ENCODE peak calls at places on chromosomes 3 and 15, in four cellular contexts. J is HepG2, P is H1, Q is K562. K is an unnamed sample.

GRCh38 chr3:46470831-46471230 is 6.1 kb upstream of the LTF start:
- DNase-seq in Q (no peak), J (no peak), P (peak), K (no peak)

GRCh38 chr15:94324835-94325767 is 93.7 kb downstream of the MCTP2 start:
- DNase-seq in P (no peak), Q (no peak), J (no peak), K (no peak)

GRCh38 chr3:49812916-49813496 is 747 bp downstream of the UBA7 start:
- DNase-seq in P (no peak), Q (no peak), J (no peak), K (no peak)

GRCh38 chr3:125605771-125606170 is 10.5 kb upstream of the OSBPL11 start:
- DNase-seq in P (no peak), J (no peak), Q (no peak), K (no peak)

GRCh38 chr3:152961323-152961722 is 126.4 kb downstream of the P2RY1 start:
- DNase-seq in Q (peak), J (peak), P (no peak), K (peak)

GRCh38 chr3:56969851-56970250 is 90.6 kb upstream of the SPATA12 start:
- DNase-seq in J (no peak), Q (no peak), P (no peak), K (no peak)

GRCh38 chr15:56719774-56720555 is 13.3 kb downstream of the ZNF280D start:
- DNase-seq in P (no peak), J (no peak), Q (no peak), K (no peak)

GRCh38 chr3:183493296-183494045 is 62.0 kb downstream of the KLHL6 start:
- DNase-seq in Q (no peak), J (no peak), P (peak), K (no peak)

GRCh38 chr3:183824761-183825379 is 507 bp downstream of the MAP6D1 start:
- DNase-seq in J (no peak), P (peak), Q (no peak), K (peak)

GRCh38 chr3:122986790-122987189 is 40.8 kb downstream of the SEMA5B start:
- DNase-seq in Q (no peak), J (no peak), P (no peak), K (no peak)

GRCh38 chr15:98955331-98955730 is 52.3 kb downstream of the PGPEP1L start:
- DNase-seq in Q (no peak), J (no peak), P (no peak), K (no peak)

GRCh38 chr3:99250272-99250671 is 348.8 kb upstream of the DCBLD2 start:
- DNase-seq in P (no peak), J (no peak), Q (no peak), K (no peak)

GRCh38 chr3:59482684-59483083 is 432.9 kb upstream of the CFAP20DC start:
- DNase-seq in Q (no peak), P (no peak), J (no peak), K (no peak)

GRCh38 chr3:59235221-59236012 is 185.6 kb upstream of the CFAP20DC start:
- DNase-seq in J (no peak), Q (no peak), P (no peak), K (no peak)

GRCh38 chr3:4421121-4421520 is 45.9 kb downstream of the SUMF1 start:
- DNase-seq in J (no peak), P (no peak), Q (peak), K (peak)

GRCh38 chr3:113631143-113631542 is 65.3 kb downstream of the USF3 start:
- DNase-seq in J (no peak), Q (no peak), P (no peak), K (no peak)

GRCh38 chr3:81995334-81995733 is 233.9 kb upstream of the GBE1 start:
- DNase-seq in P (no peak), Q (no peak), J (no peak), K (no peak)
- TF ChIP-seq PHF8 in P (no peak), Q (no peak), J (no peak), K (no peak)

GRCh38 chr3:144363856-144364255 is 392.2 kb downstream of the DIPK2A start:
- DNase-seq in J (no peak), Q (no peak), P (no peak), K (no peak)
- TF ChIP-seq PHF8 in J (no peak), Q (no peak), P (no peak), K (no peak)

DNA sequence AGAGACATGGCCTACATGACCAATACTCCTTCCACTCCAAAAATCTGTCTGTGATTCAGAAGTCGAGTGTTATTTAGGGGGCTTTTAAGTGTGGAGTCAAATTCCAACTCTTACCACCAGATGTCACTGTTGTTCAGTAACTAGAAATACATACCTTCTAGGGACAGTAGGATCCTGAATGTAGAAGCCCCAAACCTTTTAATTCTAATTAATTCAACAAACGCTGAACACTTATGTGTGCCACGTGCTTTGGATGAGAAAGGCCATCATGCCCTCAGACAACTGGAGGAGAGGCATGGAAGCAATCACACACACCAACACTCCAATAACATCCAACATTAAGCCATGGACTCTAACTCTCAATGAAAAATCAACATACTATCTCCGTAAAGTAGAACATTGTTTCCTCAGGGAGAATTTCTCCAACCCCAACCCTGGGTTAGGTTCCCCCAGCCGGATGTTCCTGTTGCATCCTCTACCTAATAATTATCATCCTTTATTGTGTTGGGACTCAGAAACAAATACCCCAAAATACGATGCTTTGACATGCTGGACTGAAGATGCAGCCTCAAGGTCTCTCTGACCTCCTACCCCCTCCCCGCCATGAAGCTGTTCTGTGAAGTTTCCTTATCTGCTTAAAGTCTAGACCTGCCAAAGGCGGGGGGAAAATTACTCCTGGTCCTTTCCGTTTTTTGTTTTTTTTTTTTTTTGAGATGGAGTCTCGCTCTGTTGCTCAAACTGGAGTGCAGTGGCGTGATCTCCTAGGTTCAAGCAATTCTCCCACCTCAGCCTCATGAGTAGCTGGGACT is 8.0 kb upstream of the CCDC13 start:
- DNase-seq in J (peak), Q (peak), P (no peak), K (peak)
- TF ChIP-seq PHF8 in J (no peak), Q (no peak), P (no peak), K (no peak)

GRCh38 chr15:67831363-67831762 is 6.1 kb downstream of the SKOR1 start:
- DNase-seq in P (peak), J (no peak), Q (no peak), K (no peak)

GRCh38 chr15:67832031-67832551 is 6.8 kb downstream of the SKOR1 start:
- DNase-seq in J (no peak), P (peak), Q (no peak), K (peak)

GRCh38 chr15:67834249-67834592 is 5.6 kb downstream of the RNU6-1 start:
- DNase-seq in J (no peak), P (no peak), Q (no peak), K (no peak)

GRCh38 chr15:67833504-67834248 is 6.2 kb downstream of the RNU6-1 start:
- DNase-seq in P (peak), Q (peak), J (peak), K (peak)

DNA sequence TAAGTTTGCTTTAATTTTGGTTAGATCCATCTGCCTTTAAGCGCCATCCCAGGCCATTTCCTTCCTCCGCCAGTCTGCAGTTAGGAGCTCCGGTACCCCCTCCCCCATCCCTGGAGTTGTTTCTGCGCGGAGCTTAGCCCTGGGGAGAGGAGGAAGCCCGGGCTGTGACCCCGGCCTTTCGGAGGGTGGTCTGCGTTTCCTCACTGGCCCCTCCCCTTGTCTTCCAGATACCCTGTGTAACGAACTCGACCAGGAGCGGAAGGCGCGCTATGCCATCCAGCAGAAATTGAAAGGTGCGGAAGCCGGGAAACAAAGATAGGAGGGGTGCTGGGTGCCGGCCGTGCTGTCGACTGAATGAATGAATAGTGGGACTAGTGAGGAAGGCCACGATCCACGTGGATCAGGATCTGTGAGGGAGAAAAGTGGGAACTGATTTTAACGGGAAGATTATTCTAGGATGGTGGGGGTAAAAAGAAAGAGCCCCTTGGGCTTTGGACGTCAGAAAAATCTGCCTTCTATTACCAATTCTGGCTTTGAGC is 6.8 kb downstream of the RNU6-1 start:
- DNase-seq in J (no peak), Q (no peak), P (peak), K (no peak)
- TF ChIP-seq PHF8 in J (no peak), Q (no peak), P (no peak), K (no peak)

K was measured in A549.